ENCODE peak calls at places on chromosomes 2 and 18, in eight cellular contexts. H, J, F, A, I, E, L and P are unnamed samples.

GRCh38 chr2:173909846-173910245 is 55.3 kb downstream of the SP3 start:
- DNase-seq in E (no peak), L (no peak), A (no peak), F (no peak), H (no peak), J (no peak), I (peak), P (no peak)

GRCh38 chr18:77650799-77651385 is 401.2 kb downstream of the GALR1 start:
- DNase-seq in A (peak), I (peak), H (peak), L (peak), F (peak), E (no peak), J (peak), P (peak)

GRCh38 chr2:8489751-8490150 is 192.1 kb upstream of the ID2 start:
- DNase-seq in L (no peak), J (no peak), H (no peak), A (no peak), I (no peak), E (no peak), F (peak), P (no peak)

GRCh38 chr2:19349911-19350677 is 8.3 kb downstream of the OSR1 start:
- DNase-seq in A (peak), J (peak), L (peak), F (no peak), E (no peak), I (peak), H (peak), P (peak)

GRCh38 chr2:223692227-223692947 is 90.2 kb upstream of the SCG2 start:
- DNase-seq in L (peak), E (no peak), F (no peak), H (no peak), J (peak), A (peak), I (peak), P (no peak)

GRCh38 chr2:96955694-96956610 is 30.4 kb downstream of the FAM178B start:
- DNase-seq in H (no peak), J (no peak), E (no peak), F (peak), A (no peak), L (no peak), I (no peak), P (no peak)

GRCh38 chr2:207042155-207042554 is 102.8 kb downstream of the CPO start:
- DNase-seq in A (no peak), I (peak), H (no peak), F (no peak), L (no peak), J (no peak), E (no peak), P (no peak)

GRCh38 chr2:42110287-42110973 is 58.7 kb upstream of the EML4 start:
- DNase-seq in E (no peak), H (no peak), A (no peak), J (no peak), I (peak), L (peak), F (peak), P (no peak)

GRCh38 chr2:275457-275856 is 10.7 kb downstream of the ACP1 start:
- DNase-seq in F (no peak), J (no peak), E (no peak), H (no peak), I (no peak), L (no peak), A (no peak), P (no peak)

GRCh38 chr2:271917-272316 is 7.2 kb downstream of the ACP1 start:
- DNase-seq in H (no peak), A (no peak), E (no peak), I (no peak), F (no peak), L (no peak), J (no peak), P (no peak)

GRCh38 chr2:270861-271260 is 6.1 kb downstream of the ACP1 start:
- DNase-seq in J (no peak), F (no peak), E (no peak), A (no peak), I (no peak), H (no peak), L (no peak), P (no peak)

GRCh38 chr2:273338-273737 is 8.6 kb downstream of the ACP1 start:
- DNase-seq in A (no peak), F (no peak), I (no peak), J (no peak), L (no peak), H (no peak), E (no peak), P (no peak)

DNA sequence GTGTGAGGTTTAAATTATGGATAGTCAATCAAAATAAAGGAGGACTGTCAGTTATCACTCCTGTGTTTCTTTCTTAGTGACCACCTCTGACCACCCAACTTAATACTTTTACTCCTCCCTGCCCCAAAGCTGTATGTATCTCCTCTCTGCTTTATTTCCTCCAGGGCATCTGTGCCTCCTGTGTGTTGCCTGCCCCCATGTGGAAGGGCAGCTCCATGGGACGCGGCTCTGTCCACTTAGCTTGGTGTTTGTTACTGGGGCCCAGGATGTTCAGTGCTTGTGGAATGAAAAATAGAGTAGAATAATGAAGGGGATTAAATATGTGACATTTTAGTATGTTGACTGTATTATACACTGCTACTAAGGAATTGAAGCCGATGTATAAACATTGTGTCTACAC is 9.8 kb downstream of the ACP1 start:
- DNase-seq in I (no peak), L (no peak), E (no peak), J (no peak), F (no peak), A (no peak), H (no peak), P (no peak)
- TF ChIP-seq CTCF in I (no peak), L (no peak), E (peak), J (peak), F (no peak), A (no peak), H (no peak), P (no peak)

GRCh38 chr2:221068123-221068522 is 504.0 kb downstream of the EPHA4 start:
- DNase-seq in I (no peak), J (no peak), L (peak), H (no peak), E (no peak), F (no peak), A (no peak), P (no peak)
- TF ChIP-seq CTCF in I (no peak), J (no peak), L (no peak), H (no peak), E (no peak), F (no peak), A (no peak), P (no peak)

GRCh38 chr2:47520302-47520630 is 117.3 kb downstream of the MSH2 start:
- DNase-seq in E (no peak), F (no peak), I (no peak), A (no peak), J (no peak), L (no peak), H (no peak), P (no peak)

GRCh38 chr2:47519604-47520301 is 116.8 kb downstream of the MSH2 start:
- DNase-seq in A (no peak), F (no peak), J (no peak), E (no peak), I (no peak), L (no peak), H (no peak), P (no peak)

GRCh38 chr2:47521666-47522285 is 118.8 kb downstream of the MSH2 start:
- DNase-seq in E (no peak), A (no peak), L (no peak), I (no peak), H (no peak), J (no peak), F (no peak), P (no peak)

GRCh38 chr2:47519147-47519537 is 116.2 kb downstream of the MSH2 start:
- DNase-seq in E (no peak), A (no peak), H (no peak), L (no peak), I (no peak), J (no peak), F (no peak), P (no peak)

GRCh38 chr2:47520825-47521665 is 118.1 kb downstream of the MSH2 start:
- DNase-seq in J (no peak), A (no peak), H (no peak), L (peak), E (no peak), F (no peak), I (peak), P (no peak)
- TF ChIP-seq CTCF in J (peak), A (no peak), H (peak), L (peak), E (peak), F (no peak), I (peak), P (no peak)

DNA sequence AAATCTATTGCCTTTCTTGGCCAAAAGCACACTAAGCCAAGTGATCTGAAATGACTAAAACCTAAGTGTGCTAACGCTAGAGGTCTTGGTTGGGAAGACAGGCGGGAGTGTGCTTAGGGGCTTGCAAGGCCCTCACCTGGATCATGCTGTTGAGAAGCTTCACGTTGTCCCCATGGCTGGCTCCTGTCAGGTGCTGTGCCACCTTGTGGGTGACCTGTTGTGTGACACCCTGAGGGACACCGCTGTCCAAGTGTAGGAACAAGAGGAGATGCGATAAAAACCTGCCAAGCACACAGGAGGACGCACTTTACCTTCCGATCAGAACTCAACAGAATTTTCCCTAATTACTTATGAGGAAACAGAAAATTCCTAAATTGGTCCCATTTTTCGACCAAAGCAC is 50.8 kb downstream of the EPG5 start:
- DNase-seq in I (no peak), L (no peak), H (no peak), E (no peak), A (no peak), F (no peak), J (peak), P (no peak)
- TF ChIP-seq CTCF in I (no peak), L (no peak), H (no peak), E (peak), A (peak), F (no peak), J (peak), P (no peak)

GRCh38 chr2:148643998-148644884 is at the start of gene EPC2:
- DNase-seq in J (peak), A (peak), L (peak), F (peak), I (peak), E (peak), H (peak), P (peak)

GRCh38 chr2:148642112-148642744 is 2.3 kb upstream of the EPC2 start:
- DNase-seq in H (no peak), A (no peak), F (no peak), J (no peak), E (no peak), I (no peak), L (no peak), P (no peak)

GRCh38 chr2:148642891-148643416 is 1.6 kb upstream of the EPC2 start:
- DNase-seq in J (peak), F (no peak), A (no peak), I (no peak), E (no peak), L (peak), H (peak), P (no peak)

GRCh38 chr2:148643421-148643820 is 1.1 kb upstream of the EPC2 start:
- DNase-seq in L (no peak), H (no peak), I (no peak), A (no peak), J (no peak), F (no peak), E (no peak), P (no peak)

DNA sequence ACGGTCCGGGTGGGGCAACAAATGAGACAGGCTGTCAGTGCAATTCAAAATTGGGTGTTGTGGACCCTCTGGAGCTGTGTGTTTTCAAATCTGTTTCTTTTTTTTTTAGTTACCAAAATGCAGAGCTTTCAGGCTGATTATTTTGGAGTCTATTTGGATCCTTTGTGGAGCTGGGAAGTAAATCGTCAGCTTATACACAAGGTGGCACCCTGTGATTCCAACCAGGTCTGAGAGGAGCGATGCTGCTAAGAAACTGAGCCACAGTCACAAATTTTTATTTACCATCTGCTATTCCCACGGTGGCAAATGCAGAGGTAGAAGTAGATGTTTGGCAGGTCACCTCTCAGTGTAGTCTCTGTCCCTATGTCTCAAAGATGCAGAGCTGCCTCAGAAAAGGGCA is 3.8 kb upstream of the EPC2 start:
- DNase-seq in J (no peak), L (peak), E (no peak), I (peak), H (no peak), A (no peak), F (no peak), P (no peak)
- TF ChIP-seq CTCF in J (peak), L (peak), E (peak), I (peak), H (no peak), A (no peak), F (no peak), P (no peak)

DNA sequence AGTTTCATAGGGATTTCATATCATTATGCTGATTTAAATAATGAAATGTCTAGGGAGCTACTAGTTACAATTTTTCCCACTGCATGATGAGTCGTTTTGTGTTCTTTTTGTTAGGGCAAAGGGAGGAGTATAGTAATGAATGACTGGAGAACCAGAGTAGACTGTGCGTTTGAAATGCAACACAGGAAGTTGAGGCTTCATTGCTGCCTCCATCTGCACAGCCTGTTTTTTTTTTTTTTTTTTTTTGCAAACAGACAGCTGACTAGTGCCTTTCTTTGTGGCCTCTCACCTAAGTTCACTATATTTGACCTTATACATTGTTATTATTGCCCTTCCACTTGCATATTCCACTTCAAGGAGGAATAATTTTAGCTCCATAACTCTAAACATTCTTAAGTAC is 286.7 kb upstream of the LRRTM1 start:
- DNase-seq in E (no peak), J (no peak), A (no peak), I (no peak), F (no peak), L (no peak), H (no peak), P (no peak)
- TF ChIP-seq CTCF in E (no peak), J (no peak), A (no peak), I (no peak), F (no peak), L (no peak), H (no peak), P (no peak)

DNA sequence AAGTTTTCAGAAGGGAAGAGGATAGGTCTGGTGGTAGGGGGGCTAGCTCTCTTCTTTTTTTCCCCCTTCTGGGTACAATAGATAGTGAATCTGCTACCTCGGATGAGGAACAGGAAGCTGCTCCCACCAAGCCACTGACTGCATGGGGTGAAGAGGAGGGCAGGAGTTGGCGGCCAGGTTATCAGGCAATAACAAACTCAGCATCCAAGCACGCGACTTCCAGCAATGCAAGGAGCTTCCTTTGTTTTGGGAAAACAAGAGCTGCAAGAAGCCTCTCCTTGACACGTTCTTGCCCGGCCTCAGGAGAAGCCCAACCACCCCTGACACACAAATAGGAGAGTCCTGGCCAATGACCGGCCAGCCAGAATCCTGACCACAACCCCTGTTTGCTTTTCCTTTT is 32.2 kb downstream of the NHEJ1 start:
- DNase-seq in I (no peak), F (no peak), H (no peak), E (no peak), A (no peak), J (peak), L (no peak), P (no peak)
- TF ChIP-seq CTCF in I (no peak), F (no peak), H (no peak), E (no peak), A (no peak), J (no peak), L (no peak), P (no peak)

GRCh38 chr2:238302751-238303150 is 14.3 kb upstream of the PER2 start:
- DNase-seq in L (no peak), E (no peak), F (peak), I (no peak), J (no peak), A (no peak), H (no peak), P (no peak)

GRCh38 chr2:238306680-238306998 is 13.7 kb upstream of the TRAF3IP1 start:
- DNase-seq in F (peak), L (no peak), H (no peak), E (no peak), J (no peak), I (no peak), A (no peak), P (no peak)

GRCh38 chr2:238305965-238306679 is 14.2 kb upstream of the TRAF3IP1 start:
- DNase-seq in I (no peak), L (no peak), J (no peak), H (no peak), E (no peak), A (no peak), F (no peak), P (no peak)

GRCh38 chr2:238304116-238304515 is 15.7 kb upstream of the PER2 start:
- DNase-seq in H (no peak), L (no peak), I (no peak), J (no peak), F (peak), E (no peak), A (no peak), P (no peak)

GRCh38 chr2:238305092-238305862 is 15.0 kb upstream of the TRAF3IP1 start:
- DNase-seq in H (no peak), J (no peak), L (peak), A (no peak), F (peak), I (no peak), E (no peak), P (no peak)
- TF ChIP-seq CTCF in H (no peak), J (peak), L (peak), A (peak), F (no peak), I (peak), E (peak), P (no peak)

DNA sequence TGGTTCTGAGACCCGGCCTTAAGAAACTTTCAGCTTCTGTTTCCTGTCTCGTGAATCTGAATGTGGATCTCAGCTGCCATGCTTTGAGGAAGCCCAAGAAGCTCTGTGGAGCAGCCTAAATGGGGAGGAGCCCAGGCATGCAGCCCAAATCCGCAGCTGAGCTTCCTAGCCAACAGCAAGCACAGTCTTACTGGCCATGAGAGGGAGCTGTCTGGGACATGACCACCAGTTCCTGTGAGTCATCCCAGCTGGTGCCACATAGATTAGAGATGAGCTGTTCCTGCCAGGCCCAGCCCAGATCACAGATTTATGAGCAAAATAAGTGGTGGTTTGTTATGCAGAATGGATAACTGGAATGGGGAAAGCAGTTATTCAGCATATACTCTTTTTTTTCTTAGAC is 224.4 kb upstream of the APCDD1 start:
- DNase-seq in F (no peak), I (peak), A (no peak), J (no peak), H (no peak), E (no peak), L (peak), P (no peak)
- TF ChIP-seq CTCF in F (no peak), I (no peak), A (no peak), J (peak), H (no peak), E (peak), L (peak), P (no peak)